ENCODE peak calls at places on chromosomes 12 and 14, in four cellular contexts. E, M, L and O are unnamed samples.

GRCh38 chr12:92338102-92338501 is 192.5 kb upstream of the BTG1 start:
- DNase-seq in E (no peak), M (no peak), L (no peak), O (no peak)

GRCh38 chr14:92466068-92466458 is 47.5 kb upstream of the RIN3 start:
- DNase-seq in E (no peak), M (no peak), L (no peak), O (no peak)

GRCh38 chr12:102521662-102522277 is 41.4 kb upstream of the IGF1 start:
- DNase-seq in E (no peak), M (no peak), L (peak; percentile 10), O (no peak)

GRCh38 chr12:85156569-85156968 is 120.4 kb downstream of the LRRIQ1 start:
- DNase-seq in E (no peak), M (no peak), L (no peak), O (no peak)

GRCh38 chr14:99764222-99764706 is 28.9 kb upstream of the EML1 start:
- DNase-seq in E (no peak), M (no peak), L (no peak), O (no peak)

GRCh38 chr14:96098309-96098998 is 59.3 kb downstream of the C14orf132 start:
- DNase-seq in E (peak; percentile 78), M (peak; percentile 51), L (peak; percentile 33), O (peak; percentile 77)

GRCh38 chr14:80850197-80850814 is 91.2 kb downstream of the CEP128 start:
- DNase-seq in E (peak; percentile 68), M (no peak), L (peak; percentile 6), O (peak; percentile 59)

GRCh38 chr12:128930591-128930990 is 77.3 kb downstream of the GLT1D1 start:
- DNase-seq in E (no peak), M (no peak), L (no peak), O (no peak)

GRCh38 chr12:106289196-106289681 is 13.3 kb upstream of the TCP11L2 start:
- DNase-seq in E (peak; percentile 55), M (no peak), L (no peak), O (peak; percentile 49)

GRCh38 chr12:73383584-73384229 is 1111.5 kb downstream of the TRHDE start:
- DNase-seq in E (no peak), M (no peak), L (no peak), O (no peak)

GRCh38 chr14:22882529-22883190 is 362 bp upstream of the REM2 start:
- DNase-seq in E (peak; percentile 49), M (peak; percentile 51), L (peak; percentile 56), O (peak; percentile 80)

GRCh38 chr14:64671591-64671990 is 32.6 kb upstream of the PLEKHG3 start:
- DNase-seq in E (peak; percentile 84), M (no peak), L (peak; percentile 58), O (peak; percentile 73)

GRCh38 chr14:80926706-80927384 is 14.7 kb downstream of the CEP128 start:
- DNase-seq in E (peak; percentile 27), M (no peak), L (no peak), O (no peak)

GRCh38 chr14:54730156-54730961 is 163.4 kb downstream of the SAMD4A start:
- DNase-seq in E (peak; percentile 58), M (no peak), L (peak; percentile 60), O (no peak)

GRCh38 chr12:95413576-95413975 is 60.4 kb upstream of the METAP2 start:
- DNase-seq in E (no peak), M (no peak), L (no peak), O (no peak)

GRCh38 chr14:60094306-60094897 is 2.7 kb downstream of the PCNX4 start:
- DNase-seq in E (peak; percentile 71), M (no peak), L (no peak), O (peak; percentile 39)

GRCh38 chr12:50934371-50934851 is 17.9 kb upstream of the HIGD1C start:
- DNase-seq in E (peak; percentile 37), M (no peak), L (no peak), O (peak; percentile 30)

GRCh38 chr12:117356048-117356447 is 5.4 kb downstream of the NOS1 start:
- DNase-seq in E (no peak), M (no peak), L (no peak), O (peak; percentile 45)

GRCh38 chr12:13970803-13971202 is 10.6 kb downstream of the GRIN2B start:
- DNase-seq in E (no peak), M (no peak), L (no peak), O (no peak)

GRCh38 chr12:25829192-25829591 is 129.3 kb upstream of the RASSF8 start:
- DNase-seq in E (peak; percentile 98), M (no peak), L (no peak), O (peak; percentile 81)

GRCh38 chr12:16939871-16940306 is 333.9 kb upstream of the LMO3 start:
- DNase-seq in E (peak; percentile 57), M (peak; percentile 62), L (peak; percentile 64), O (peak; percentile 92)

GRCh38 chr14:65552724-65553123 is 140.2 kb downstream of the FUT8 start:
- DNase-seq in E (no peak), M (no peak), L (no peak), O (no peak)

GRCh38 chr12:11765817-11766794 is 116.6 kb downstream of the ETV6 start:
- DNase-seq in E (peak; percentile 94), M (no peak), L (peak; percentile 63), O (no peak)

GRCh38 chr12:71731439-71732356 is 23.0 kb upstream of the RAB21 start:
- DNase-seq in E (peak; percentile 83), M (no peak), L (no peak), O (no peak)

GRCh38 chr14:55129428-55130193 is 559 bp downstream of the LGALS3 start:
- DNase-seq in E (peak; percentile 75), M (peak; percentile 67), L (peak; percentile 79), O (peak; percentile 72)

GRCh38 chr14:74204481-74204880 is 34.8 kb upstream of the VSX2 start:
- DNase-seq in E (no peak), M (no peak), L (no peak), O (no peak)

GRCh38 chr12:25884024-25884919 is 74.2 kb upstream of the RASSF8 start:
- DNase-seq in E (no peak), M (no peak), L (no peak), O (no peak)

GRCh38 chr14:42731480-42731879 is 1124.8 kb downstream of the LRFN5 start:
- DNase-seq in E (no peak), M (no peak), L (no peak), O (no peak)

GRCh38 chr14:50083467-50084337 is 32.7 kb downstream of the VCPKMT start:
- DNase-seq in E (no peak), M (peak; percentile 17), L (peak; percentile 57), O (no peak)

GRCh38 chr12:49626169-49626835 is 2.9 kb downstream of the PRPF40B start:
- DNase-seq in E (no peak), M (peak; percentile 4), L (peak; percentile 59), O (peak; percentile 39)
- TF ChIP-seq CTCF in E (peak; percentile 24), M (no peak), L (no peak), O (no peak)

DNA sequence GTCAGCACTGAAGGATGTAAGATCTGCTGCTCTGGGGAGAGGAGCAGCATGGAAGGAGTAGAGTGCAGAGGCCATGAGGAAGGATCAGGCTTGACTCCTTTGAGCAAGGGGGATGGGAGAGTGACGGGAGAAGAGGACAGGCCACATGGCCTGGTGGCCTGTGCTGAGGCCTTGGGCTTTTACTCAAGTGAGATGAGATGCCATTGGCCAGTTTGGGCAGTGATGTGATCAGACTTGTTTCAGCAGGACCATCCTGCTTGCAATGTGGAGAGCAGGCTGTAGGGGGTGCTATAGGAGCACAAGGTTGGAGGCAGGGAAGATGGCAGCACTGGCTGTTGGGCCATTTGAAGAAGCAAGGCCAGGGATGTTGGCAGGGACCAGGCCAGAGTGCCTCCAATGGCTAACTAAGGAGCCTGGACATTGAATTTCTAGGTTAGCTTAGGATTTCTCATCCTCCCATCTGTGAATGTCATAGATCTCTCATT is 23.6 kb downstream of the FGF23 start:
- DNase-seq in E (peak; percentile 27), M (peak; percentile 48), L (peak; percentile 36), O (peak; percentile 47)
- TF ChIP-seq CTCF in E (peak; percentile 36), M (peak; percentile 29), L (peak; percentile 34), O (peak; percentile 54)

DNA sequence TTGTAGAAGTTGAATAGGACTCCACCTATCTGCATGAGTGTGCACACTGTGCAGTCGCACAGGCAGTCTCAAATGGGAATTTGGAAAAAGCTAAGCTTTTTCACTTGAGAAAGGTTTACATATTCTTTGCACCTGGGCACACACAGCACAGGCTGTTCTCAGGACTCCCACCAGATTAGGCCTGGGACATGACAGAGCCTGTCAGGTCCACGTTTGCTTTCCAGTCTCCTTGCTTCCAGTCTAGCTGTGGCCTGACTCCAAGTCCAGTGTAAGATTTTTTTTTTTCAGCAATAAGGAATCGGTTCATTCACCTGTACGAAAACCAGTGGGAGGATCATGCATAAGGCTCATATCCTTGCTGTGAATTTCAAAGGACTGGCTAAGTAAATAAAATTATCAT is 181.3 kb downstream of the ZFP36L1 start:
- DNase-seq in E (no peak), M (no peak), L (no peak), O (no peak)
- TF ChIP-seq CTCF in E (no peak), M (no peak), L (no peak), O (no peak)

GRCh38 chr12:54294152-54294913 is 6.5 kb downstream of the NFE2 start:
- DNase-seq in E (peak; percentile 41), M (peak; percentile 85), L (peak; percentile 72), O (peak; percentile 54)
- TF ChIP-seq CTCF in E (peak; percentile 89), M (peak; percentile 75), L (peak; percentile 86), O (peak; percentile 88)

GRCh38 chr12:120725659-120726509 is at the start of gene ACADS:
- DNase-seq in E (peak; percentile 87), M (peak; percentile 94), L (peak; percentile 99), O (peak; percentile 81)
- TF ChIP-seq CTCF in E (no peak), M (no peak), L (no peak), O (no peak)

GRCh38 chr14:59018978-59019377 is 169.5 kb upstream of the DAAM1 start:
- DNase-seq in E (peak; percentile 25), M (no peak), L (no peak), O (peak; percentile 9)
- TF ChIP-seq CTCF in E (peak; percentile 37), M (no peak), L (peak; percentile 36), O (peak; percentile 23)

GRCh38 chr12:108750471-108751402 is 19.4 kb upstream of the CORO1C start:
- DNase-seq in E (peak; percentile 37), M (no peak), L (no peak), O (no peak)
- TF ChIP-seq CTCF in E (no peak), M (no peak), L (no peak), O (no peak)